ENCODE peak calls at places on chromosomes 3 and 15, in nine cellular contexts. M is colonic mucosa; H is CD8-positive, alpha-beta T cell; Z is H1; Y is lower lobe of right lung; X is CD8-positive, alpha-beta memory T cell; O is neuronal stem cell; L is mammary epithelial cell; K is small intestine. W is an unnamed sample.

GRCh38 chr3:70833510-70833835 is 521.0 kb upstream of the MDFIC2 start:
- DNase-seq in M (no peak), H (no peak), Z (no peak), Y (no peak), X (no peak), O (no peak), L (no peak), K (no peak), W (no peak)

GRCh38 chr15:31308185-31308639 is 18.4 kb upstream of the KLF13 start:
- DNase-seq in M (no peak), H (peak; percentile 57), Z (no peak), Y (no peak), X (no peak), O (no peak), L (no peak), K (no peak), W (no peak)

GRCh38 chr3:106609666-106610301 is 741.0 kb upstream of the CBLB start:
- DNase-seq in M (peak; percentile 60), H (peak; percentile 69), Z (peak; percentile 57), Y (no peak), X (peak; percentile 66), O (peak; percentile 80), L (peak; percentile 62), K (peak; percentile 67), W (no peak)

GRCh38 chr15:101020945-101021344 is 101.8 kb downstream of the LRRK1 start:
- DNase-seq in M (peak; percentile 15), H (peak; percentile 19), Z (no peak), Y (no peak), X (no peak), O (no peak), L (no peak), K (no peak), W (no peak)

GRCh38 chr3:8441969-8442559 is 59.6 kb upstream of the LMCD1 start:
- DNase-seq in M (peak; percentile 32), H (peak; percentile 40), Z (peak; percentile 39), Y (no peak), X (no peak), O (peak; percentile 63), L (peak; percentile 30), K (peak; percentile 68), W (no peak)

GRCh38 chr3:194218646-194219453 is 82.9 kb downstream of the HES1 start:
- DNase-seq in M (no peak), H (no peak), Z (no peak), Y (no peak), X (no peak), O (no peak), L (no peak), K (no peak), W (no peak)

GRCh38 chr3:195237981-195238625 is 32.9 kb downstream of the XXYLT1 start:
- DNase-seq in M (peak; percentile 15), H (peak; percentile 25), Z (no peak), Y (peak; percentile 23), X (no peak), O (no peak), L (peak; percentile 14), K (no peak), W (no peak)

GRCh38 chr3:195806211-195806915 is 5.4 kb downstream of the MUC4 start:
- DNase-seq in M (peak; percentile 29), H (no peak), Z (peak; percentile 84), Y (no peak), X (no peak), O (peak; percentile 27), L (no peak), K (no peak), W (no peak)

GRCh38 chr3:122560680-122561079 is 3.4 kb downstream of the PARP9 start:
- DNase-seq in M (peak; percentile 63), H (peak; percentile 63), Z (no peak), Y (no peak), X (peak; percentile 60), O (no peak), L (peak; percentile 67), K (peak; percentile 77), W (no peak)

GRCh38 chr3:73885862-73886261 is 261.1 kb upstream of the PDZRN3 start:
- DNase-seq in M (no peak), H (no peak), Z (no peak), Y (no peak), X (no peak), O (no peak), L (no peak), K (no peak), W (no peak)

GRCh38 chr3:146747928-146748327 is 142.8 kb upstream of the PLSCR5 start:
- DNase-seq in M (no peak), H (no peak), Z (no peak), Y (no peak), X (no peak), O (no peak), L (peak; percentile 12), K (no peak), W (no peak)

GRCh38 chr3:139044366-139045210 is at the start of gene PRR23C:
- DNase-seq in M (no peak), H (no peak), Z (no peak), Y (no peak), X (no peak), O (no peak), L (no peak), K (no peak), W (no peak)

GRCh38 chr15:79091204-79091867 is 756 bp upstream of the RASGRF1 start:
- DNase-seq in M (no peak), H (no peak), Z (no peak), Y (no peak), X (no peak), O (peak; percentile 29), L (peak; percentile 22), K (no peak), W (no peak)
- H3K27me3 ChIP-seq in M (peaks cover 31% of the 10 kb centered on the region), H (peaks cover 16% of the 10 kb centered on the region), Z (peaks cover 54% of the 10 kb centered on the region), Y (peaks cover 66% of the 10 kb centered on the region), X (peaks cover 11% of the 10 kb centered on the region), O (peaks cover 55% of the 10 kb centered on the region), L (peaks cover 26% of the 10 kb centered on the region), K (peaks cover 33% of the 10 kb centered on the region), W (peaks cover 90% of the 10 kb centered on the region)

GRCh38 chr3:25497096-25497495 is 69.0 kb downstream of the RARB start:
- DNase-seq in M (no peak), H (no peak), Z (no peak), Y (no peak), X (no peak), O (no peak), L (no peak), K (no peak), W (no peak)
- H3K9me3 ChIP-seq in M (no peaks in the 10 kb centered on the region), H (peaks cover 6% of the 10 kb centered on the region), Z (no peaks in the 10 kb centered on the region), Y (peaks cover 35% of the 10 kb centered on the region), X (no peaks in the 10 kb centered on the region), O (peaks cover 45% of the 10 kb centered on the region), L (peaks cover 27% of the 10 kb centered on the region), K (peaks cover 2% of the 10 kb centered on the region), W (peaks cover 28% of the 10 kb centered on the region)

GRCh38 chr3:11188231-11188630 is 33.9 kb downstream of the HRH1 start:
- DNase-seq in M (no peak), H (no peak), Z (no peak), Y (no peak), X (no peak), O (no peak), L (no peak), K (no peak), W (no peak)

GRCh38 chr3:11186318-11186692 is 32.0 kb downstream of the HRH1 start:
- DNase-seq in M (no peak), H (no peak), Z (no peak), Y (no peak), X (no peak), O (no peak), L (no peak), K (no peak), W (no peak)

GRCh38 chr3:11187678-11188077 is 33.4 kb downstream of the HRH1 start:
- DNase-seq in M (no peak), H (no peak), Z (no peak), Y (no peak), X (no peak), O (no peak), L (no peak), K (no peak), W (no peak)

GRCh38 chr3:11185564-11186317 is 31.4 kb downstream of the HRH1 start:
- DNase-seq in M (peak; percentile 57), H (no peak), Z (no peak), Y (peak; percentile 82), X (no peak), O (no peak), L (peak; percentile 90), K (peak; percentile 40), W (peak; percentile 72)

GRCh38 chr3:11186771-11187170 is 32.5 kb downstream of the HRH1 start:
- DNase-seq in M (no peak), H (no peak), Z (no peak), Y (no peak), X (no peak), O (no peak), L (no peak), K (no peak), W (no peak)
- H3K27ac ChIP-seq in M (no peak overlapping the region), H (no peak overlapping the region), Z (no peak overlapping the region), Y (no peak overlapping the region), X (no peak overlapping the region), O (no peak overlapping the region), L (no peak overlapping the region), K (no peak overlapping the region), W (peak overlapping the region; percentile 72)

DNA sequence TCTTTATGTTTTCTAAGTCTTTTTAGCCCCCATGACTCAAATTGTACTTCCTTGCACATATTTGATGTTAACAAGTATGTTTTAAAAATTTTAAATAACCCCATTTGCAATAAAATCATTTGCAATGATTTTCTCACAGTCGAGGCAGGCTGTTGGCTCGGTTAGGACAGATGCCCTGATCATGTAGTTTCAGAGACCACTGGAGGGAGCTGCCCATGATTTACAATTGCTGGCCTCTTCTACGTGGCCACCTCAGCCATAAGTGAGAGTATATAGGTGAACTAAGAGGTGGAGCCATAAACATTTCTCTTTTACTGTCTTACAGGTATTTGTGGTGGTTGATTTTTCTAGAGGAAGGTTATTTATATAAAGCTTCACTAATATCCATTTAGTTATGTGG is 1.7 kb downstream of the DTWD1 start:
- DNase-seq in M (no peak), H (no peak), Z (no peak), Y (no peak), X (no peak), O (no peak), L (no peak), K (no peak), W (no peak)
- H3K27me3 ChIP-seq in M (no peaks in the 10 kb centered on the region), H (no peaks in the 10 kb centered on the region), Z (no peaks in the 10 kb centered on the region), Y (no peaks in the 10 kb centered on the region), X (no peaks in the 10 kb centered on the region), O (no peaks in the 10 kb centered on the region), L (no peaks in the 10 kb centered on the region), K (no peaks in the 10 kb centered on the region), W (no peaks in the 10 kb centered on the region)

GRCh38 chr3:197242784-197243432 is 55.5 kb downstream of the DLG1 start:
- DNase-seq in M (no peak), H (no peak), Z (no peak), Y (no peak), X (no peak), O (no peak), L (peak; percentile 51), K (peak; percentile 25), W (no peak)
- H3K9me3 ChIP-seq in M (no peaks in the 10 kb centered on the region), H (peaks cover 13% of the 10 kb centered on the region), Z (no peaks in the 10 kb centered on the region), Y (peaks cover 38% of the 10 kb centered on the region), X (peaks cover 14% of the 10 kb centered on the region), O (peaks cover 84% of the 10 kb centered on the region), L (peaks cover 26% of the 10 kb centered on the region), K (no peaks in the 10 kb centered on the region), W (peaks cover 48% of the 10 kb centered on the region)

GRCh38 chr15:85760531-85761371 is 34.0 kb downstream of the KLHL25 start:
- DNase-seq in M (no peak), H (no peak), Z (no peak), Y (no peak), X (no peak), O (no peak), L (no peak), K (no peak), W (no peak)
- H3K27ac ChIP-seq in M (no peak overlapping the region), H (no peak overlapping the region), Z (no peak overlapping the region), Y (no peak overlapping the region), X (no peak overlapping the region), O (no peak overlapping the region), L (no peak overlapping the region), K (no peak overlapping the region), W (no peak overlapping the region)